ENCODE peak calls at places on chromosomes 16 and 17, in seven cellular contexts. V is NCI-H2081, R is iPS DF 19.7, K is thoracic aorta, W is astrocyte of the cerebellum, T is AG20443, G is fibroblast of the conjunctiva. O is an unnamed sample.

GRCh38 chr16:2386990-2387389 is 42.3 kb upstream of the CCNF start:
- DNase-seq in T (no peak), K (no peak), G (no peak), V (peak), W (no peak), R (peak), O (no peak)

GRCh38 chr16:24825696-24826095 is 20.1 kb upstream of the SLC5A11 start:
- DNase-seq in G (no peak), V (no peak), K (no peak), W (no peak), T (no peak), R (no peak), O (no peak)

GRCh38 chr17:57783338-57783742 is 38.2 kb upstream of the CCDC182 start:
- DNase-seq in G (peak), V (peak), K (no peak), W (no peak), T (peak), R (peak), O (peak)

GRCh38 chr16:3065069-3065741 is at the start of gene IL32:
- DNase-seq in T (peak), K (no peak), R (no peak), W (peak), V (no peak), G (no peak), O (no peak)

GRCh38 chr17:57033296-57033695 is 51.8 kb upstream of the AKAP1 start:
- DNase-seq in R (no peak), K (peak), G (no peak), T (no peak), W (no peak), V (no peak), O (no peak)

GRCh38 chr17:41013606-41014005 is 4.7 kb upstream of the KRTAP3-1 start:
- DNase-seq in W (no peak), V (no peak), K (no peak), R (no peak), G (peak), T (peak), O (no peak)

GRCh38 chr17:61464121-61464905 is 12.1 kb downstream of the TBX4 start:
- DNase-seq in W (no peak), K (no peak), V (no peak), G (no peak), T (no peak), R (no peak), O (peak)

GRCh38 chr17:4833941-4834501 is 881 bp downstream of the MINK1 start:
- DNase-seq in K (no peak), W (no peak), G (no peak), R (no peak), V (peak), T (peak), O (no peak)

GRCh38 chr16:56401482-56401881 is 23.9 kb downstream of the AMFR start:
- DNase-seq in T (peak), K (no peak), G (no peak), R (no peak), W (no peak), V (peak), O (no peak)

GRCh38 chr17:14922421-14922820 is 342.7 kb downstream of the PMP22 start:
- DNase-seq in G (peak), K (no peak), V (no peak), R (no peak), W (no peak), T (peak), O (no peak)

GRCh38 chr17:36850794-36851193 is 86.5 kb upstream of the LHX1 start:
- DNase-seq in W (peak), T (peak), R (no peak), G (peak), V (no peak), K (no peak), O (no peak)

GRCh38 chr16:78500659-78501226 is 401.3 kb downstream of the WWOX start:
- DNase-seq in T (no peak), W (no peak), V (no peak), R (no peak), K (no peak), G (no peak), O (no peak)

GRCh38 chr16:88691924-88692560 is 5.7 kb upstream of the SNAI3 start:
- DNase-seq in W (no peak), T (no peak), K (no peak), R (no peak), G (no peak), V (no peak), O (peak)

GRCh38 chr16:56972403-56972802 is 10.7 kb downstream of the CETP start:
- DNase-seq in V (no peak), K (no peak), W (no peak), R (no peak), G (no peak), T (no peak), O (no peak)

GRCh38 chr16:3401719-3402397 is 843 bp downstream of the ZNF174 start:
- DNase-seq in G (no peak), V (peak), T (peak), R (no peak), K (no peak), W (no peak), O (peak)

GRCh38 chr17:82962163-82962720 is 117.2 kb upstream of the METRNL start:
- DNase-seq in G (no peak), R (no peak), W (no peak), K (no peak), V (no peak), T (peak), O (peak)

GRCh38 chr16:69328854-69329316 is 1.5 kb downstream of the PDF start:
- DNase-seq in K (no peak), T (no peak), G (no peak), V (peak), R (no peak), W (peak), O (peak)

GRCh38 chr17:75032896-75033294 is 13.9 kb downstream of the ATP5PD start:
- DNase-seq in K (no peak), G (no peak), V (no peak), R (no peak), T (no peak), W (no peak), O (no peak)

GRCh38 chr17:79940381-79941087 is 95.1 kb downstream of the TBC1D16 start:
- DNase-seq in W (no peak), K (no peak), G (no peak), R (no peak), V (no peak), T (no peak), O (peak)

GRCh38 chr17:33192961-33193911 is 99.9 kb downstream of the ASIC2 start:
- DNase-seq in R (peak), W (peak), G (no peak), V (no peak), K (no peak), T (no peak), O (no peak)

GRCh38 chr16:50093607-50094570 is 28.1 kb downstream of the HEATR3 start:
- DNase-seq in W (no peak), T (peak), V (no peak), R (no peak), K (peak), G (no peak), O (no peak)

GRCh38 chr16:55944377-55944802 is 69.2 kb upstream of the CES5A start:
- DNase-seq in T (peak), G (peak), R (no peak), V (peak), K (peak), W (peak), O (no peak)

GRCh38 chr17:15261818-15262290 is 3.3 kb downstream of the PMP22 start:
- DNase-seq in W (no peak), V (no peak), R (no peak), G (no peak), T (no peak), K (no peak), O (no peak)

GRCh38 chr17:18921912-18922451 is 30.0 kb upstream of the SLC5A10 start:
- DNase-seq in V (no peak), G (no peak), T (no peak), R (no peak), K (no peak), W (no peak), O (no peak)

GRCh38 chr17:59837362-59838195 is 55.2 kb downstream of the TUBD1 start:
- DNase-seq in V (peak), K (peak), T (peak), W (peak), R (peak), G (peak), O (no peak)

GRCh38 chr17:73795730-73796129 is 151.5 kb upstream of the SDK2 start:
- DNase-seq in G (no peak), V (peak), W (no peak), K (no peak), T (no peak), R (no peak), O (no peak)

GRCh38 chr16:54203384-54203783 is 83.2 kb downstream of the IRX3 start:
- DNase-seq in V (no peak), W (no peak), T (no peak), K (no peak), R (no peak), G (no peak), O (no peak)

GRCh38 chr16:72189865-72190371 is 18.0 kb upstream of the PMFBP1 start:
- DNase-seq in V (no peak), G (peak), K (no peak), W (peak), T (no peak), R (no peak), O (no peak)

O was measured in spleen.